ENCODE peak calls at places on chromosomes 16 and 17, in six cellular contexts. M, R, D, B, S and F are unnamed samples.

GRCh38 chr16:31200821-31201510 is 1.6 kb downstream of the PYCARD start:
- DNase-seq in M (peak), R (peak), D (no peak), B (no peak), S (no peak), F (no peak)

GRCh38 chr16:35687781-35688180 is 2228.4 kb downstream of the TP53TG3F start:
- DNase-seq in M (no peak), R (no peak), D (no peak), B (no peak), S (no peak), F (no peak)

GRCh38 chr17:65598711-65599110 is 37.3 kb upstream of the AXIN2 start:
- DNase-seq in M (no peak), R (no peak), D (no peak), B (no peak), S (no peak), F (no peak)

GRCh38 chr16:64276646-64277045 is 845.2 kb downstream of the CDH11 start:
- DNase-seq in M (no peak), R (no peak), D (no peak), B (no peak), S (no peak), F (no peak)

GRCh38 chr17:15263680-15264079 is 1.4 kb downstream of the PMP22 start:
- DNase-seq in M (peak), R (no peak), D (no peak), B (no peak), S (no peak), F (no peak)

GRCh38 chr17:16999931-17000625 is 28.2 kb upstream of the TNFRSF13B start:
- DNase-seq in M (no peak), R (no peak), D (no peak), B (no peak), S (no peak), F (no peak)

GRCh38 chr16:80862153-80862552 is 57.8 kb upstream of the CDYL2 start:
- DNase-seq in M (no peak), R (no peak), D (no peak), B (no peak), S (no peak), F (no peak)

GRCh38 chr17:48149174-48150106 is 41.9 kb downstream of the SNX11 start:
- DNase-seq in M (no peak), R (no peak), D (no peak), B (no peak), S (no peak), F (no peak)

GRCh38 chr17:48107137-48108055 is at the start of gene SNX11:
- DNase-seq in M (peak), R (peak), D (peak), B (peak), S (peak), F (peak)

GRCh38 chr17:54257440-54257839 is 434.7 kb downstream of the KIF2B start:
- DNase-seq in M (no peak), R (no peak), D (no peak), B (no peak), S (no peak), F (no peak)

GRCh38 chr17:51948128-51948527 is 210.4 kb downstream of the CA10 start:
- DNase-seq in M (no peak), R (no peak), D (no peak), B (no peak), S (no peak), F (no peak)

GRCh38 chr16:10828851-10829331 is 10.3 kb upstream of the TVP23A start:
- DNase-seq in M (peak), R (peak), D (no peak), B (peak), S (peak), F (peak)

GRCh38 chr17:32551186-32551955 is 64.6 kb downstream of the CDK5R1 start:
- DNase-seq in M (peak), R (peak), D (no peak), B (no peak), S (no peak), F (no peak)

GRCh38 chr17:66906321-66907278 is 57.9 kb upstream of the CACNG4 start:
- DNase-seq in M (peak), R (peak), D (peak), B (peak), S (peak), F (peak)

GRCh38 chr17:66831383-66832220 is 3.3 kb upstream of the CACNG5 start:
- DNase-seq in M (no peak), R (no peak), D (no peak), B (no peak), S (no peak), F (no peak)

GRCh38 chr17:59335685-59336084 is 4.2 kb downstream of the YPEL2 start:
- DNase-seq in M (no peak), R (no peak), D (no peak), B (no peak), S (no peak), F (no peak)

GRCh38 chr16:17416461-17417221 is 54.1 kb downstream of the XYLT1 start:
- DNase-seq in M (peak), R (no peak), D (peak), B (no peak), S (no peak), F (peak)

GRCh38 chr16:87152221-87152755 is 164.9 kb downstream of the C16orf95 start:
- DNase-seq in M (no peak), R (no peak), D (no peak), B (no peak), S (no peak), F (no peak)